ENCODE peak calls at places on chromosome X, in nine cellular contexts. One of them, this sample, is unnamed.

GRCh38 chrX:70201732-70202131 is 24.4 kb downstream of the DGAT2L6 start:
- DNase-seq in substantia nigra: no peak
- DNase-seq in mesothelial cell of epicardium: no peak
- DNase-seq in tibial artery: no peak
- DNase-seq in MM.1S: no peak
- DNase-seq in adipocyte: no peak
- DNase-seq in kidney glomerular epithelial cell: no peak
- DNase-seq in MCF 10A: no peak
- DNase-seq in AG08395: no peak
- DNase-seq in this sample: no peak

GRCh38 chrX:43958529-43958928 is 14.7 kb downstream of the NDP start:
- DNase-seq in kidney glomerular epithelial cell: peak
- DNase-seq in MM.1S: peak
- DNase-seq in AG08395: peak
- DNase-seq in MCF 10A: peak
- DNase-seq in mesothelial cell of epicardium: no peak
- DNase-seq in adipocyte: peak
- DNase-seq in tibial artery: no peak
- DNase-seq in substantia nigra: peak
- DNase-seq in this sample: no peak

GRCh38 chrX:40931921-40932320 is 153.3 kb upstream of the USP9X start:
- DNase-seq in AG08395: peak
- DNase-seq in adipocyte: no peak
- DNase-seq in substantia nigra: no peak
- DNase-seq in mesothelial cell of epicardium: no peak
- DNase-seq in kidney glomerular epithelial cell: no peak
- DNase-seq in MM.1S: no peak
- DNase-seq in MCF 10A: peak
- DNase-seq in tibial artery: no peak
- DNase-seq in this sample: no peak

GRCh38 chrX:23980063-23980462 is 46.9 kb downstream of the KLHL15 start:
- DNase-seq in mesothelial cell of epicardium: no peak
- DNase-seq in MCF 10A: no peak
- DNase-seq in adipocyte: no peak
- DNase-seq in AG08395: no peak
- DNase-seq in substantia nigra: no peak
- DNase-seq in tibial artery: no peak
- DNase-seq in MM.1S: no peak
- DNase-seq in kidney glomerular epithelial cell: no peak
- DNase-seq in this sample: no peak

GRCh38 chrX:119272882-119273806 is 37.1 kb downstream of the PGRMC1 start:
- DNase-seq in tibial artery: no peak
- DNase-seq in MM.1S: no peak
- DNase-seq in mesothelial cell of epicardium: no peak
- DNase-seq in substantia nigra: no peak
- DNase-seq in adipocyte: peak
- DNase-seq in MCF 10A: no peak
- DNase-seq in AG08395: peak
- DNase-seq in kidney glomerular epithelial cell: peak
- DNase-seq in this sample: no peak

GRCh38 chrX:15465896-15466651 is 27.1 kb downstream of the PIR start:
- DNase-seq in adipocyte: peak
- DNase-seq in substantia nigra: no peak
- DNase-seq in MCF 10A: peak
- DNase-seq in MM.1S: no peak
- DNase-seq in AG08395: no peak
- DNase-seq in tibial artery: no peak
- DNase-seq in mesothelial cell of epicardium: no peak
- DNase-seq in kidney glomerular epithelial cell: no peak
- DNase-seq in this sample: no peak

GRCh38 chrX:47247206-47247998 is 14.6 kb downstream of the USP11 start:
- DNase-seq in mesothelial cell of epicardium: no peak
- DNase-seq in substantia nigra: no peak
- DNase-seq in MCF 10A: no peak
- DNase-seq in AG08395: peak
- DNase-seq in adipocyte: peak
- DNase-seq in MM.1S: no peak
- DNase-seq in tibial artery: no peak
- DNase-seq in kidney glomerular epithelial cell: no peak
- DNase-seq in this sample: no peak

GRCh38 chrX:13688772-13689518 is at the start of gene RAB9A:
- DNase-seq in kidney glomerular epithelial cell: no peak
- DNase-seq in AG08395: peak
- DNase-seq in MM.1S: peak
- DNase-seq in adipocyte: peak
- DNase-seq in tibial artery: peak
- DNase-seq in substantia nigra: peak
- DNase-seq in mesothelial cell of epicardium: peak
- DNase-seq in MCF 10A: peak
- DNase-seq in this sample: peak

GRCh38 chrX:148020329-148020728 is 39.2 kb downstream of the FMR1NB start:
- DNase-seq in MM.1S: no peak
- DNase-seq in AG08395: no peak
- DNase-seq in mesothelial cell of epicardium: no peak
- DNase-seq in tibial artery: no peak
- DNase-seq in adipocyte: no peak
- DNase-seq in kidney glomerular epithelial cell: no peak
- DNase-seq in MCF 10A: peak
- DNase-seq in substantia nigra: no peak
- DNase-seq in this sample: no peak

GRCh38 chrX:122133478-122133877 is 1050.6 kb upstream of the GRIA3 start:
- DNase-seq in kidney glomerular epithelial cell: no peak
- DNase-seq in substantia nigra: no peak
- DNase-seq in MCF 10A: no peak
- DNase-seq in AG08395: no peak
- DNase-seq in adipocyte: no peak
- DNase-seq in tibial artery: no peak
- DNase-seq in MM.1S: no peak
- DNase-seq in mesothelial cell of epicardium: no peak
- DNase-seq in this sample: no peak

GRCh38 chrX:79704325-79704724 is 310.2 kb upstream of the TBX22 start:
- DNase-seq in kidney glomerular epithelial cell: no peak
- DNase-seq in adipocyte: no peak
- DNase-seq in MCF 10A: no peak
- DNase-seq in substantia nigra: no peak
- DNase-seq in mesothelial cell of epicardium: no peak
- DNase-seq in MM.1S: no peak
- DNase-seq in AG08395: no peak
- DNase-seq in tibial artery: no peak
- DNase-seq in this sample: no peak

GRCh38 chrX:130893356-130894085 is 9.5 kb downstream of the ENOX2 start:
- DNase-seq in adipocyte: no peak
- DNase-seq in tibial artery: no peak
- DNase-seq in mesothelial cell of epicardium: no peak
- DNase-seq in AG08395: peak
- DNase-seq in MM.1S: no peak
- DNase-seq in MCF 10A: no peak
- DNase-seq in kidney glomerular epithelial cell: no peak
- DNase-seq in substantia nigra: peak
- DNase-seq in this sample: no peak

GRCh38 chrX:14003876-14004425 is 25.7 kb downstream of the GEMIN8 start:
- DNase-seq in adipocyte: no peak
- DNase-seq in substantia nigra: no peak
- DNase-seq in MCF 10A: no peak
- DNase-seq in tibial artery: no peak
- DNase-seq in kidney glomerular epithelial cell: no peak
- DNase-seq in mesothelial cell of epicardium: no peak
- DNase-seq in MM.1S: no peak
- DNase-seq in AG08395: no peak
- DNase-seq in this sample: no peak

GRCh38 chrX:133053854-133054565 is 42.9 kb downstream of the USP26 start:
- DNase-seq in AG08395: no peak
- DNase-seq in adipocyte: peak
- DNase-seq in MM.1S: no peak
- DNase-seq in MCF 10A: peak
- DNase-seq in substantia nigra: no peak
- DNase-seq in mesothelial cell of epicardium: no peak
- DNase-seq in kidney glomerular epithelial cell: peak
- DNase-seq in tibial artery: no peak
- DNase-seq in this sample: no peak

GRCh38 chrX:77451041-77451440 is 3.9 kb downstream of the FGF16 start:
- DNase-seq in tibial artery: no peak
- DNase-seq in substantia nigra: no peak
- DNase-seq in MCF 10A: peak
- DNase-seq in adipocyte: peak
- DNase-seq in MM.1S: no peak
- DNase-seq in mesothelial cell of epicardium: no peak
- DNase-seq in kidney glomerular epithelial cell: no peak
- DNase-seq in AG08395: peak
- DNase-seq in this sample: no peak

GRCh38 chrX:131213400-131213799 is 75.7 kb downstream of the IGSF1 start:
- DNase-seq in MCF 10A: no peak
- DNase-seq in mesothelial cell of epicardium: no peak
- DNase-seq in kidney glomerular epithelial cell: no peak
- DNase-seq in tibial artery: no peak
- DNase-seq in AG08395: no peak
- DNase-seq in substantia nigra: no peak
- DNase-seq in adipocyte: no peak
- DNase-seq in MM.1S: no peak
- DNase-seq in this sample: no peak